ENCODE peak calls at places on chromosomes 2 and 18, in six cellular contexts. B, D, N, F, Q and I are unnamed samples.

GRCh38 chr18:25089470-25089869 is 262.5 kb downstream of the ZNF521 start:
- DNase-seq in Q (no peak), F (no peak), D (no peak), N (no peak), B (no peak), I (no peak)

GRCh38 chr2:223735035-223735640 is 102.2 kb downstream of the AP1S3 start:
- DNase-seq in B (no peak), D (no peak), N (no peak), F (peak; percentile 44), Q (peak; percentile 27), I (no peak)

GRCh38 chr2:212173771-212174510 is 364.7 kb downstream of the ERBB4 start:
- DNase-seq in Q (no peak), B (no peak), F (no peak), D (no peak), N (no peak), I (no peak)

GRCh38 chr2:42474765-42475454 is 18.9 kb downstream of the KCNG3 start:
- DNase-seq in N (no peak), D (no peak), F (no peak), B (no peak), Q (no peak), I (no peak)

GRCh38 chr2:239315308-239315707 is 85.5 kb downstream of the HDAC4 start:
- DNase-seq in F (no peak), B (peak; percentile 7), N (no peak), D (no peak), Q (no peak), I (no peak)

GRCh38 chr2:97996679-97997078 is 931 bp upstream of the TMEM131 start:
- DNase-seq in F (no peak), D (no peak), Q (no peak), B (peak; percentile 21), N (no peak), I (no peak)

GRCh38 chr2:180268006-180268405 is 260.9 kb upstream of the CWC22 start:
- DNase-seq in D (no peak), B (no peak), Q (no peak), N (no peak), F (peak; percentile 37), I (no peak)

GRCh38 chr2:16093639-16094447 is 153.5 kb downstream of the MYCN start:
- DNase-seq in Q (no peak), B (no peak), F (no peak), D (no peak), N (no peak), I (peak; percentile 25)

GRCh38 chr2:241834853-241835210 is 23.9 kb downstream of the PDCD1 start:
- DNase-seq in D (no peak), F (no peak), N (no peak), B (peak; percentile 2), Q (no peak), I (no peak)

GRCh38 chr2:62243983-62244382 is 48.1 kb downstream of the B3GNT2 start:
- DNase-seq in N (no peak), F (no peak), Q (no peak), D (no peak), B (no peak), I (no peak)

GRCh38 chr18:80120932-80121331 is 11.9 kb downstream of the ADNP2 start:
- DNase-seq in Q (no peak), D (no peak), F (no peak), N (no peak), B (no peak), I (no peak)

GRCh38 chr2:141806090-141806489 is 324.7 kb downstream of the LRP1B start:
- DNase-seq in N (no peak), B (no peak), D (no peak), F (no peak), Q (no peak), I (no peak)

GRCh38 chr2:74569686-74570085 is 15.2 kb downstream of the DOK1 start:
- DNase-seq in Q (no peak), N (no peak), D (no peak), B (no peak), F (no peak), I (no peak)

GRCh38 chr2:105078906-105079305 is 41.0 kb downstream of the MRPS9 start:
- DNase-seq in F (peak; percentile 32), N (no peak), D (no peak), Q (no peak), B (no peak), I (no peak)

GRCh38 chr2:147098946-147099345 is 745.9 kb upstream of the ACVR2A start:
- DNase-seq in N (no peak), D (no peak), F (peak; percentile 39), B (no peak), Q (no peak), I (no peak)

GRCh38 chr2:145769053-145769716 is 1249.3 kb upstream of the ZEB2 start:
- DNase-seq in B (no peak), Q (no peak), D (peak; percentile 79), N (no peak), F (no peak), I (peak; percentile 25)

GRCh38 chr2:239621611-239622010 is 220.8 kb upstream of the HDAC4 start:
- DNase-seq in F (no peak), Q (no peak), D (no peak), B (no peak), N (no peak), I (no peak)

GRCh38 chr2:222319576-222320440 is 21.0 kb upstream of the PAX3 start:
- DNase-seq in N (peak; percentile 39), Q (peak; percentile 61), B (peak; percentile 58), D (no peak), F (peak; percentile 40), I (no peak)

DNA sequence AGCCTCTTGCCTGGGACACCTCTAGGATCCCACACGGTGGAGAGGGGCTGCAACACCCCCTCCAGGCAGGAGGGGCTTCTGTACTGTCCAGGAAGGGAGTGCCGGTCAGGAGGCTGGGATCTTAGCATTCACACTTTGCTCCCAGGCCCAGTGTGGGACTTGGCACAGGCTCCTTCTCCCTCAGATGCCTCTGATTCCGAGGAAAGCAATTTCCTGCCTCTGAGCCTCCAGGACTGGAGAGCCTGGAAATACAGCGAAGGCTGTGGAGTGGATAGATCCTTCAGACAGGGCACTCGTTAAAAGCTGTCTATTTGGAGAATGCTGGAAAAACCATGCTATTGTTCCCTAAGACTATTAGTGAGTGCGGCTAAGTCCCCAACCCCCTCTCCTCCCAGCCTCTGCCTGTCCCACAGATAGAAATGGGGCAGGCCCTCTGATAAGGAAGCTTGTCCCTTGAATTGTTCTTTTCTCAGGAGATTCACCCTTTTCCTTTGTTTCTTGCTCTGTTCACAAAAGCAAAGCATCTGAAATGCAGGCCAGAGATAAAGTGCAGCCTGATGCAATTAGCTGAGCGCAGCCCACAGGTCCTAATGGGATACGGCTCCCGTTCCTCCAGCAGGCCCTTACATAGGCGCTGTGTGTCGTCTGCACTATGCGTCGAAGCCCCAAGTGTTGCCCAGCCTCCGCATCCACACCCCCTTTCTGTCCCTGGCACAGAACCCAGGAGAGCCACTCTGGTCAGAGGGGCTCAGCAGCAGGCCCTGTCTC is 252.2 kb downstream of the KLHL29 start:
- DNase-seq in F (peak; percentile 88), B (no peak), Q (no peak), D (no peak), N (no peak), I (no peak)
- TF ChIP-seq CTCF in F (no peak), B (no peak), Q (no peak), D (no peak), N (no peak), I (no peak)

GRCh38 chr2:106140913-106141312 is 53.2 kb downstream of the UXS1 start:
- DNase-seq in D (no peak), B (no peak), N (no peak), Q (no peak), F (no peak), I (no peak)

GRCh38 chr2:106138904-106139574 is 55.1 kb downstream of the UXS1 start:
- DNase-seq in Q (no peak), N (no peak), B (no peak), D (no peak), F (no peak), I (no peak)

GRCh38 chr2:106140091-106140490 is 54.0 kb downstream of the UXS1 start:
- DNase-seq in N (no peak), Q (no peak), B (no peak), D (no peak), F (no peak), I (no peak)

GRCh38 chr2:106139575-106139935 is 54.5 kb downstream of the UXS1 start:
- DNase-seq in B (no peak), Q (no peak), N (no peak), D (no peak), F (no peak), I (no peak)

DNA sequence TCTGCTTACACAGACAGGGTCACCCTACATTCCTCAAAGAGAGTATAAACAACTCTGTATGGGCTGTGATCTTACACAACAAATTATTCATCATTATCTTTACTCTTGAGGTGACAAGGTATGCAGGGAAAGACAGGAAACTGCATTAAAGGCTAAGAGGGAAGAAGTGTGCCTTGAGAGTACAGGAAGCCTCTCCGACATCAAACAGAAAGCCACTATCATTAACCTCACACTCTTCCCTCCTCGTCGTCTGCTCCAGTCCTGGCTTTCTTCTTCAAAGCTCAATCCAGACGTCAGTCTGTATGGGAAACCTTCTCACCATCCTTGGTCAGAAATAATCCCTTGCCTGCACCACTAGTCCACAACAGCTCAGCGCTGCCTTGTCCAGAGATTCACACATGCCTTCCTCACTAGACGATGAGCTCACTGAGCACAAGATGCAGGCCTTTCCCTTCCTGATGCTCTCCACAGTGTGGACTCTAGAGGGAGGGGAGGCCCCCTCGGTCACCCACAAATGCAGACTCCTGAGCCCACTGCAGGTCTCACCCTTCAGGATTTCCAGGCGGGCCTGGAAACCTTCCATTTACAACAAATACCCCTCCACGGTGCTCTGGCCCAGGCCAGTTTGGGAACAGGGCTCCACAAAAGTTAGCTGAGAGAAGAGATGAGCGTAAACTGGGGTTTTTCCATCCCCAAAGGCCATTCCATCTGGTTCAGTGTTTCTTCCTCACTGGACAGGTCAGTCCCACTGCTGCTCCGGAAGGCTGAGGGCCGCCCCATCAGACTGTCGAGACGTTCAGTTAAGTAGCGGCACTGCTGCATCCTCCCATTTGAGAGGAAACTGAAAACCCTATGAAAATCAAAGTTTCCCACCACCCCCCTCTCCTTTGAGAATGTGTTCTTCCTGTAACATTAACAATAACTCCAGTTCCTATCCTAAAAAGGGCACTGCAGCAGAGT is 55.9 kb downstream of the UXS1 start:
- DNase-seq in F (no peak), D (no peak), N (no peak), B (no peak), Q (no peak), I (no peak)
- H3K4me3 ChIP-seq in F (no peak overlapping the region), D (no peak overlapping the region), N (no peak overlapping the region), B (no peak overlapping the region), Q (no peak overlapping the region), I (no peak overlapping the region)

GRCh38 chr2:192775011-192775410 is 580.3 kb upstream of the TMEFF2 start:
- DNase-seq in B (no peak), Q (no peak), F (no peak), N (no peak), D (no peak), I (no peak)
- H3K4me1 ChIP-seq in B (no peaks in the 10 kb centered on the region), Q (no peaks in the 10 kb centered on the region), F (peaks cover 3% of the 10 kb centered on the region), N (no peaks in the 10 kb centered on the region), D (no peaks in the 10 kb centered on the region), I (no peaks in the 10 kb centered on the region)

DNA sequence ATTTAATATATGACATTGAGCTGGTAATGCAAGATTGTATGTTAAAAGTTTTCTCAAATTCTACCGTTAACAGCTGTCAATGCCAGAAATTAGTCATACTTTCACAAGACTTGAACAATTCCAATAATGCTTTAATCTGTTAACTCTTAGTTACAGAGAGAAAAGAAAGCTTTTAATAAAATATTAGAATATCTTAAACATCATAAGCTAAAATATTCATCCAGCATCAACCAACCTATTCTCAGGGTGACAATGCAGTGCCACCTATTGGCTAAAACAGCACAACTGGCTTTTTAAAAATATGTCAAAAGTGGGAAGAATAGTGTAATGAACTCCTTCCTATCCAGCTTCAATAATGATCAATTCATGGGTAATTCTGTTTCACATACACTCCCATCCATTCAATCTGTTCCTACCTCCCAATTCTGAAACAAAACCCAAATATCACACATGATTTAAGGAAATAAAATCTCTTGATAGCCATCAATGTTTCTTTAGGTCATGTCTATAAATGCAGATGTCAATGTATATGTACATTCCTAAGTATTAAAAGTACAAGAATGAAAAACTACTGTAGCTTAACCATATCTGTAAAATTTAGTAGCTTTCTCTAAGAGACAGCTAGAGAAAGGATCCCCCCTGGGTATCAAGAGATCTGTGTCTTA is 79.8 kb upstream of the CCDC141 start:
- DNase-seq in Q (no peak), B (no peak), F (peak; percentile 28), D (peak; percentile 9), N (peak; percentile 10), I (peak; percentile 20)
- TF ChIP-seq CTCF in Q (peak; percentile 83), B (peak; percentile 10), F (peak; percentile 69), D (peak; percentile 40), N (peak; percentile 74), I (peak; percentile 83)